ENCODE peak calls at places on chromosomes 1 and 21, in five cellular contexts. One of them, this sample, is unnamed.
A peak's percentile ranks its signal among the peaks of the same experiment; 100 is the strongest.

GRCh38 chr1:111249960-111250359 is 22.4 kb downstream of the CHI3L2 start:
- DNase-seq in prostate gland: no peak
- DNase-seq in HL-60: no peak
- DNase-seq in breast epithelium: no peak
- DNase-seq in Panc1: no peak
- DNase-seq in this sample: no peak

GRCh38 chr1:167492509-167492910 is 25.8 kb downstream of the CD247 start:
- DNase-seq in prostate gland: no peak
- DNase-seq in HL-60: no peak
- DNase-seq in breast epithelium: no peak
- DNase-seq in Panc1: no peak
- DNase-seq in this sample: no peak

GRCh38 chr1:198937231-198938031 is 298.6 kb downstream of the PTPRC start:
- DNase-seq in prostate gland: peak; percentile 13
- DNase-seq in HL-60: peak; percentile 90
- DNase-seq in breast epithelium: peak; percentile 37
- DNase-seq in Panc1: peak; percentile 84
- DNase-seq in this sample: no peak

GRCh38 chr1:60911980-60912692 is 170.2 kb upstream of the NFIA start:
- DNase-seq in prostate gland: no peak
- DNase-seq in HL-60: no peak
- DNase-seq in breast epithelium: no peak
- DNase-seq in Panc1: no peak
- DNase-seq in this sample: no peak

GRCh38 chr21:42440187-42440792 is 36.6 kb downstream of the UBASH3A start:
- DNase-seq in prostate gland: no peak
- DNase-seq in HL-60: no peak
- DNase-seq in breast epithelium: no peak
- DNase-seq in Panc1: no peak
- DNase-seq in this sample: no peak

GRCh38 chr1:223667484-223668182 is 2.1 kb upstream of the CAPN8 start:
- DNase-seq in prostate gland: no peak
- DNase-seq in HL-60: no peak
- DNase-seq in breast epithelium: no peak
- DNase-seq in Panc1: no peak
- DNase-seq in this sample: no peak

GRCh38 chr1:184069675-184070074 is 18.1 kb downstream of the TSEN15 start:
- DNase-seq in prostate gland: no peak
- DNase-seq in HL-60: no peak
- DNase-seq in breast epithelium: no peak
- DNase-seq in Panc1: no peak
- DNase-seq in this sample: no peak

GRCh38 chr1:200880212-200880611 is 7.4 kb downstream of the GPR25 start:
- DNase-seq in prostate gland: no peak
- DNase-seq in HL-60: no peak
- DNase-seq in breast epithelium: no peak
- DNase-seq in Panc1: no peak
- DNase-seq in this sample: peak; percentile 39

GRCh38 chr1:77316006-77316405 is 34.2 kb downstream of the AK5 start:
- DNase-seq in prostate gland: no peak
- DNase-seq in HL-60: no peak
- DNase-seq in breast epithelium: no peak
- DNase-seq in Panc1: no peak
- DNase-seq in this sample: no peak

GRCh38 chr1:14924455-14925325 is 228.9 kb upstream of the TMEM51 start:
- DNase-seq in prostate gland: peak; percentile 50
- DNase-seq in HL-60: no peak
- DNase-seq in breast epithelium: peak; percentile 52
- DNase-seq in Panc1: no peak
- DNase-seq in this sample: no peak

GRCh38 chr1:207398986-207399385 is 55.1 kb upstream of the CR2 start:
- DNase-seq in prostate gland: no peak
- DNase-seq in HL-60: no peak
- DNase-seq in breast epithelium: no peak
- DNase-seq in Panc1: no peak
- DNase-seq in this sample: no peak

GRCh38 chr1:77866296-77866695 is 22.1 kb upstream of the NEXN start:
- DNase-seq in prostate gland: no peak
- DNase-seq in HL-60: no peak
- DNase-seq in breast epithelium: no peak
- DNase-seq in Panc1: no peak
- DNase-seq in this sample: no peak

GRCh38 chr1:17403081-17403480 is 31.1 kb downstream of the PADI6 start:
- DNase-seq in prostate gland: peak; percentile 44
- DNase-seq in HL-60: no peak
- DNase-seq in breast epithelium: peak; percentile 41
- DNase-seq in Panc1: no peak
- DNase-seq in this sample: no peak

GRCh38 chr1:40773748-40774265 is 9.8 kb upstream of the KCNQ4 start:
- DNase-seq in prostate gland: no peak
- DNase-seq in HL-60: no peak
- DNase-seq in breast epithelium: no peak
- DNase-seq in Panc1: no peak
- DNase-seq in this sample: no peak

GRCh38 chr1:218521414-218522169 is 176.5 kb downstream of the TGFB2 start:
- DNase-seq in prostate gland: peak; percentile 19
- DNase-seq in HL-60: peak; percentile 28
- DNase-seq in breast epithelium: no peak
- DNase-seq in Panc1: no peak
- DNase-seq in this sample: peak; percentile 76

GRCh38 chr1:28199328-28200233 is 23.1 kb upstream of the PTAFR start:
- DNase-seq in prostate gland: no peak
- DNase-seq in HL-60: no peak
- DNase-seq in breast epithelium: no peak
- DNase-seq in Panc1: no peak
- DNase-seq in this sample: no peak

GRCh38 chr1:168628807-168629206 is 52.4 kb downstream of the XCL1 start:
- DNase-seq in prostate gland: no peak
- DNase-seq in HL-60: no peak
- DNase-seq in breast epithelium: no peak
- DNase-seq in Panc1: peak; percentile 66
- DNase-seq in this sample: no peak

GRCh38 chr1:193090865-193091264 is 14.3 kb downstream of the GLRX2 start:
- DNase-seq in prostate gland: no peak
- DNase-seq in HL-60: no peak
- DNase-seq in breast epithelium: no peak
- DNase-seq in Panc1: no peak
- DNase-seq in this sample: no peak

GRCh38 chr1:205627956-205628355 is 3.9 kb downstream of the ELK4 start:
- DNase-seq in prostate gland: no peak
- DNase-seq in HL-60: no peak
- DNase-seq in breast epithelium: no peak
- DNase-seq in Panc1: no peak
- DNase-seq in this sample: no peak

GRCh38 chr1:40866408-40866788 is 4.2 kb upstream of the CITED4 start:
- DNase-seq in prostate gland: no peak
- DNase-seq in HL-60: no peak
- DNase-seq in breast epithelium: no peak
- DNase-seq in Panc1: peak; percentile 77
- DNase-seq in this sample: no peak

GRCh38 chr21:33028271-33028670 is 2.5 kb downstream of the OLIG2 start:
- DNase-seq in prostate gland: no peak
- DNase-seq in HL-60: no peak
- DNase-seq in breast epithelium: no peak
- DNase-seq in Panc1: no peak
- DNase-seq in this sample: peak; percentile 48

GRCh38 chr1:210687582-210688279 is 359.0 kb downstream of the HHAT start:
- DNase-seq in prostate gland: no peak
- DNase-seq in HL-60: no peak
- DNase-seq in breast epithelium: no peak
- DNase-seq in Panc1: no peak
- DNase-seq in this sample: no peak

GRCh38 chr1:153733970-153734369 is 6.1 kb downstream of the INTS3 start:
- DNase-seq in prostate gland: no peak
- DNase-seq in HL-60: no peak
- DNase-seq in breast epithelium: no peak
- DNase-seq in Panc1: no peak
- DNase-seq in this sample: no peak

GRCh38 chr1:175204285-175204684 is 11.7 kb upstream of the KIAA0040 start:
- DNase-seq in prostate gland: no peak
- DNase-seq in HL-60: no peak
- DNase-seq in breast epithelium: no peak
- DNase-seq in Panc1: no peak
- DNase-seq in this sample: no peak

GRCh38 chr1:39132505-39133339 is 71.8 kb upstream of the MACF1 start:
- DNase-seq in prostate gland: peak; percentile 94
- DNase-seq in HL-60: no peak
- DNase-seq in breast epithelium: peak; percentile 88
- DNase-seq in Panc1: no peak
- DNase-seq in this sample: peak; percentile 79

GRCh38 chr1:48572632-48573258 is 100.7 kb upstream of the SPATA6 start:
- DNase-seq in prostate gland: no peak
- DNase-seq in HL-60: peak; percentile 41
- DNase-seq in breast epithelium: peak; percentile 72
- DNase-seq in Panc1: peak; percentile 15
- DNase-seq in this sample: no peak

GRCh38 chr1:180953791-180954721 is 41.4 kb downstream of the KIAA1614 start:
- DNase-seq in prostate gland: peak; percentile 22
- DNase-seq in HL-60: no peak
- DNase-seq in breast epithelium: no peak
- DNase-seq in Panc1: no peak
- DNase-seq in this sample: peak; percentile 90

GRCh38 chr1:6353948-6354658 is 39.5 kb downstream of the ACOT7 start:
- DNase-seq in prostate gland: no peak
- DNase-seq in HL-60: no peak
- DNase-seq in breast epithelium: peak; percentile 40
- DNase-seq in Panc1: no peak
- DNase-seq in this sample: no peak

GRCh38 chr1:99268021-99268420 is 3.7 kb downstream of the PLPPR4 start:
- DNase-seq in prostate gland: no peak
- DNase-seq in HL-60: no peak
- DNase-seq in breast epithelium: no peak
- DNase-seq in Panc1: no peak
- DNase-seq in this sample: no peak

GRCh38 chr1:112114540-112114939 is 125.1 kb upstream of the KCND3 start:
- DNase-seq in prostate gland: no peak
- DNase-seq in HL-60: no peak
- DNase-seq in breast epithelium: no peak
- DNase-seq in Panc1: no peak
- DNase-seq in this sample: no peak

GRCh38 chr1:206608108-206608698 is 4.1 kb downstream of the EIF2D start:
- DNase-seq in prostate gland: no peak
- DNase-seq in HL-60: peak; percentile 46
- DNase-seq in breast epithelium: no peak
- DNase-seq in Panc1: no peak
- DNase-seq in this sample: no peak

GRCh38 chr1:31593770-31594632 is 17.7 kb downstream of the TINAGL1 start:
- DNase-seq in prostate gland: peak; percentile 86
- DNase-seq in HL-60: peak; percentile 73
- DNase-seq in breast epithelium: peak; percentile 83
- DNase-seq in Panc1: peak; percentile 47
- DNase-seq in this sample: peak; percentile 87
- TF ChIP-seq POLR2AphosphoS5 in prostate gland: peak; percentile 60
- TF ChIP-seq POLR2AphosphoS5 in HL-60: no peak
- TF ChIP-seq POLR2AphosphoS5 in breast epithelium: no peak
- TF ChIP-seq POLR2AphosphoS5 in Panc1: no peak
- TF ChIP-seq POLR2AphosphoS5 in this sample: no peak

DNA sequence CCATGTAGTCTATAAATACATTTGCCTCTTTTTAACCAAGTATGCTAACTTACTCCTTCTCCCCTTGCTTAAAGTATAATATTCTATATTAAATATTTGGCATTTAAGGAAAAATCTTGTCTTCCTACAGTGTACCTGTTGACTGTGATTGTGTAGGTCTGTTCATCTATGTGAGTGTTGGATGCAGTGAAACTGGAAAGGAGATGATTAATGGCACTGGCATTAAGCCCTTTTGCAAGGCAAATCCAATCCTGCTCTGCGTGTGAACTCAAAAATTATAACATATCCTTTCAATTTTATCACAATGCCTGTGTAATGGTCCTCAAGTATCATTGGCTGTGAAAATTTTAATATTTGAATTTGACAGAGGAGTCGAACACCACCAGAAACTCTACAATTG is 565.0 kb downstream of the KCNT2 start:
- DNase-seq in prostate gland: no peak
- DNase-seq in HL-60: no peak
- DNase-seq in breast epithelium: no peak
- DNase-seq in Panc1: no peak
- DNase-seq in this sample: no peak
- TF ChIP-seq POLR2AphosphoS5 in prostate gland: no peak
- TF ChIP-seq POLR2AphosphoS5 in HL-60: no peak
- TF ChIP-seq POLR2AphosphoS5 in breast epithelium: no peak
- TF ChIP-seq POLR2AphosphoS5 in Panc1: no peak
- TF ChIP-seq POLR2AphosphoS5 in this sample: no peak

DNA sequence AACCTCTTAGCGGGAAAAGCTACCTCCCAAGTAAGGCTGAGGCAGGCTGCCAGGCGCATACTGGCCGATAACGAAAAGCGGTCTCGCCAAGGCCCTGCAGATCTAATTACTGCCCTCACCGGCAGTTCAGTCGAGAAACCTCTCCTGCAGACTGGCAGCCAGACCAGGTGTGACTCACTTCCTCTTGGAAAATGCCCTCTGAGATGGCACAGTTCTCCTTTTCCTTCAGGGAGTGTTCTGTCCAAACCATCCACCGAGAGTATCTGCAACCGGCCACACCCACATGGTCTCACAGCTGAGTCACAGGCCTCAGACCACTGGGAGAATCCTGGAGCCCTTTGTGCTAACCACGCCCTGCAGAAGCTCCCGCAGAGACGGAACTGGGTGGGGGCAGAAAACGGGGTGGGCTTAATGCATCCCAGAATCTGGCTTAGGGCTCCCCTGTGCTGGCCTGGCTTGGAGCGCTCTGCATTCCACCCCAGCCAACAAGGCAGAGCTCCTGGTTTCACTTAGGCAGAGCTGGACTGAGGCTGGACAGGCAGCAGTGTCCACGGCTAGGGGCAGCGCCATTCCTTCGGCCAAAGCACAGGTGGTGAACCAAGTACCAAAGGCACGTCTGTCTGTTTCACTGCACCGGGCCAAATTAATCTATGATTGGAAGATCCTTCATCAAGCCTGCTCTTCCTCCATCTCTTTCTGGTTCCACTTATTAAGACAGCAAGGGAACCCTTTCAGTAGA is 1.1 kb downstream of the S100A10 start:
- DNase-seq in prostate gland: peak; percentile 82
- DNase-seq in HL-60: peak; percentile 44
- DNase-seq in breast epithelium: peak; percentile 87
- DNase-seq in Panc1: peak; percentile 99
- DNase-seq in this sample: peak; percentile 92
- TF ChIP-seq POLR2AphosphoS5 in prostate gland: peak; percentile 69
- TF ChIP-seq POLR2AphosphoS5 in HL-60: no peak
- TF ChIP-seq POLR2AphosphoS5 in breast epithelium: no peak
- TF ChIP-seq POLR2AphosphoS5 in Panc1: peak; percentile 91
- TF ChIP-seq POLR2AphosphoS5 in this sample: peak; percentile 55

GRCh38 chr1:214316597-214316996 is 35.6 kb downstream of the SMYD2 start:
- DNase-seq in prostate gland: no peak
- DNase-seq in HL-60: no peak
- DNase-seq in breast epithelium: peak; percentile 63
- DNase-seq in Panc1: no peak
- DNase-seq in this sample: no peak

GRCh38 chr1:214318956-214319355 is 38.0 kb downstream of the SMYD2 start:
- DNase-seq in prostate gland: no peak
- DNase-seq in HL-60: no peak
- DNase-seq in breast epithelium: no peak
- DNase-seq in Panc1: no peak
- DNase-seq in this sample: no peak

GRCh38 chr1:214317300-214317699 is 36.3 kb downstream of the SMYD2 start:
- DNase-seq in prostate gland: no peak
- DNase-seq in HL-60: no peak
- DNase-seq in breast epithelium: no peak
- DNase-seq in Panc1: no peak
- DNase-seq in this sample: no peak

GRCh38 chr1:214318356-214318755 is 37.4 kb downstream of the SMYD2 start:
- DNase-seq in prostate gland: no peak
- DNase-seq in HL-60: no peak
- DNase-seq in breast epithelium: no peak
- DNase-seq in Panc1: no peak
- DNase-seq in this sample: no peak

GRCh38 chr1:214317734-214318133 is 36.8 kb downstream of the SMYD2 start:
- DNase-seq in prostate gland: no peak
- DNase-seq in HL-60: no peak
- DNase-seq in breast epithelium: no peak
- DNase-seq in Panc1: no peak
- DNase-seq in this sample: no peak
- TF ChIP-seq POLR2AphosphoS5 in prostate gland: no peak
- TF ChIP-seq POLR2AphosphoS5 in HL-60: no peak
- TF ChIP-seq POLR2AphosphoS5 in breast epithelium: no peak
- TF ChIP-seq POLR2AphosphoS5 in Panc1: no peak
- TF ChIP-seq POLR2AphosphoS5 in this sample: no peak

This sample was measured in sigmoid colon.